ENCODE peak calls at places on chromosomes 6 and 20, in six cellular contexts. I, O, K, J, F and B are unnamed samples.

GRCh38 chr6:7647504-7647903 is 57.5 kb downstream of the SNRNP48 start:
- DNase-seq in I (no peak), O (no peak), K (no peak), J (no peak), F (no peak), B (no peak)

GRCh38 chr6:166241974-166242373 is 66.2 kb downstream of the PRR18 start:
- DNase-seq in I (no peak), O (no peak), K (no peak), J (no peak), F (no peak), B (no peak)

GRCh38 chr20:60512436-60512835 is 554.2 kb downstream of the CDH26 start:
- DNase-seq in I (peak), O (no peak), K (peak), J (no peak), F (no peak), B (no peak)

GRCh38 chr6:147508871-147509608 is 550 bp downstream of the SAMD5 start:
- DNase-seq in I (no peak), O (no peak), K (no peak), J (no peak), F (no peak), B (no peak)

GRCh38 chr6:91088515-91088914 is 501.6 kb upstream of the MAP3K7 start:
- DNase-seq in I (no peak), O (no peak), K (no peak), J (no peak), F (no peak), B (no peak)

GRCh38 chr20:53752583-53752970 is 158.9 kb upstream of the ZNF217 start:
- DNase-seq in I (peak), O (no peak), K (no peak), J (no peak), F (no peak), B (no peak)

GRCh38 chr6:119493980-119494379 is 144.4 kb upstream of the MAN1A1 start:
- DNase-seq in I (no peak), O (no peak), K (no peak), J (no peak), F (no peak), B (no peak)

GRCh38 chr6:49541936-49542335 is 8.5 kb upstream of the C6orf141 start:
- DNase-seq in I (no peak), O (no peak), K (no peak), J (no peak), F (no peak), B (no peak)

GRCh38 chr6:168713839-168714238 is 272.9 kb downstream of the SMOC2 start:
- DNase-seq in I (peak), O (no peak), K (no peak), J (no peak), F (no peak), B (no peak)

GRCh38 chr6:74534485-74535211 is 671.2 kb downstream of the COL12A1 start:
- DNase-seq in I (peak), O (no peak), K (no peak), J (no peak), F (no peak), B (peak)

GRCh38 chr6:151690768-151691562 is 116.5 kb upstream of the ESR1 start:
- DNase-seq in I (no peak), O (no peak), K (no peak), J (no peak), F (no peak), B (no peak)

GRCh38 chr6:84455630-84456029 is 228.2 kb upstream of the CEP162 start:
- DNase-seq in I (no peak), O (no peak), K (no peak), J (no peak), F (no peak), B (no peak)

GRCh38 chr20:51767018-51767866 is 948 bp downstream of the ATP9A start:
- DNase-seq in I (peak), O (no peak), K (peak), J (peak), F (no peak), B (no peak)

GRCh38 chr6:53410508-53411258 is 61.9 kb upstream of the ELOVL5 start:
- DNase-seq in I (peak), O (peak), K (peak), J (no peak), F (no peak), B (peak)

GRCh38 chr6:35087361-35088280 is 53.5 kb downstream of the TCP11 start:
- DNase-seq in I (no peak), O (no peak), K (peak), J (no peak), F (no peak), B (no peak)

GRCh38 chr6:397604-398003 is 6.1 kb downstream of the IRF4 start:
- DNase-seq in I (no peak), O (no peak), K (no peak), J (no peak), F (no peak), B (no peak)

GRCh38 chr6:114058435-114058834 is 87.5 kb upstream of the HDAC2 start:
- DNase-seq in I (no peak), O (no peak), K (no peak), J (no peak), F (no peak), B (no peak)

GRCh38 chr6:54267798-54268197 is 40.4 kb upstream of the TINAG start:
- DNase-seq in I (no peak), O (no peak), K (no peak), J (no peak), F (no peak), B (no peak)

GRCh38 chr6:106039836-106040592 is 46.1 kb upstream of the PRDM1 start:
- DNase-seq in I (no peak), O (no peak), K (no peak), J (no peak), F (no peak), B (no peak)

GRCh38 chr20:21113697-21114096 is 7.5 kb upstream of the LINC00237 start:
- DNase-seq in I (no peak), O (no peak), K (no peak), J (no peak), F (no peak), B (no peak)

GRCh38 chr6:164396071-164397047 is 913.0 kb downstream of the C6orf118 start:
- DNase-seq in I (no peak), O (no peak), K (no peak), J (no peak), F (no peak), B (no peak)

GRCh38 chr6:124772733-124773319 is 189.4 kb upstream of the RNF217 start:
- DNase-seq in I (no peak), O (no peak), K (no peak), J (no peak), F (no peak), B (no peak)

GRCh38 chr20:34271961-34272360 is 30.7 kb downstream of the ASIP start:
- DNase-seq in I (no peak), O (no peak), K (no peak), J (no peak), F (no peak), B (peak)

GRCh38 chr6:43927525-43928210 is 157.7 kb downstream of the VEGFA start:
- DNase-seq in I (no peak), O (no peak), K (no peak), J (no peak), F (no peak), B (no peak)

GRCh38 chr6:3456794-3457709 is at the start of gene SLC22A23:
- DNase-seq in I (peak), O (peak), K (peak), J (peak), F (no peak), B (no peak)

GRCh38 chr6:19472168-19472567 is 365.0 kb upstream of the ID4 start:
- DNase-seq in I (peak), O (no peak), K (no peak), J (no peak), F (no peak), B (peak)

GRCh38 chr20:22691369-22692118 is 107.2 kb upstream of the FOXA2 start:
- DNase-seq in I (peak), O (peak), K (peak), J (peak), F (peak), B (peak)

GRCh38 chr6:159821726-159822125 is 21.6 kb downstream of the PNLDC1 start:
- DNase-seq in I (no peak), O (no peak), K (no peak), J (no peak), F (no peak), B (no peak)

GRCh38 chr6:10381133-10381829 is 33.6 kb downstream of the TFAP2A start:
- DNase-seq in I (no peak), O (no peak), K (peak), J (no peak), F (no peak), B (no peak)

GRCh38 chr6:17297261-17298080 is 16.3 kb downstream of the RBM24 start:
- DNase-seq in I (no peak), O (no peak), K (no peak), J (no peak), F (no peak), B (no peak)